ENCODE peak calls at places on chromosomes 2 and 18, in nine cellular contexts. One of them, this sample, is unnamed.

GRCh38 chr2:64987963-64988419 is 1.2 kb upstream of the SLC1A4 start:
- DNase-seq in uterus: no peak
- DNase-seq in bronchial epithelial cell: peak; percentile 72
- DNase-seq in stimulated activated CD4-positive, alpha-beta T cell treated with anti-CD3 and anti-CD28 coated beads, Interleukin-2, amount 100 ng/mL, for 24 hours: no peak
- DNase-seq in GM19239: no peak
- DNase-seq in T-helper 1 cell: no peak
- DNase-seq in naive B cell: no peak
- DNase-seq in NCI-H2171 treated with DMSO at 0.1 percent for 48 hours: no peak
- DNase-seq in gastrocnemius medialis: no peak
- DNase-seq in this sample: no peak

GRCh38 chr2:219433666-219434467 is 776 bp upstream of the SPEG start:
- DNase-seq in gastrocnemius medialis: peak; percentile 89
- DNase-seq in T-helper 1 cell: no peak
- DNase-seq in GM19239: no peak
- DNase-seq in naive B cell: no peak
- DNase-seq in stimulated activated CD4-positive, alpha-beta T cell treated with anti-CD3 and anti-CD28 coated beads, Interleukin-2, amount 100 ng/mL, for 24 hours: peak; percentile 56
- DNase-seq in uterus: no peak
- DNase-seq in NCI-H2171 treated with DMSO at 0.1 percent for 48 hours: peak; percentile 12
- DNase-seq in bronchial epithelial cell: no peak
- DNase-seq in this sample: no peak

GRCh38 chr2:45274190-45274926 is 265.1 kb upstream of the SIX2 start:
- DNase-seq in T-helper 1 cell: no peak
- DNase-seq in bronchial epithelial cell: no peak
- DNase-seq in NCI-H2171 treated with DMSO at 0.1 percent for 48 hours: peak; percentile 53
- DNase-seq in stimulated activated CD4-positive, alpha-beta T cell treated with anti-CD3 and anti-CD28 coated beads, Interleukin-2, amount 100 ng/mL, for 24 hours: no peak
- DNase-seq in gastrocnemius medialis: no peak
- DNase-seq in GM19239: no peak
- DNase-seq in uterus: no peak
- DNase-seq in naive B cell: no peak
- DNase-seq in this sample: no peak

GRCh38 chr2:39568561-39569006 is 97.1 kb upstream of the TMEM178A start:
- DNase-seq in gastrocnemius medialis: no peak
- DNase-seq in T-helper 1 cell: no peak
- DNase-seq in uterus: no peak
- DNase-seq in stimulated activated CD4-positive, alpha-beta T cell treated with anti-CD3 and anti-CD28 coated beads, Interleukin-2, amount 100 ng/mL, for 24 hours: no peak
- DNase-seq in GM19239: no peak
- DNase-seq in bronchial epithelial cell: peak; percentile 62
- DNase-seq in NCI-H2171 treated with DMSO at 0.1 percent for 48 hours: no peak
- DNase-seq in naive B cell: no peak
- DNase-seq in this sample: no peak

GRCh38 chr2:234071664-234072063 is 21.2 kb downstream of the SPP2 start:
- DNase-seq in GM19239: no peak
- DNase-seq in naive B cell: no peak
- DNase-seq in NCI-H2171 treated with DMSO at 0.1 percent for 48 hours: no peak
- DNase-seq in T-helper 1 cell: no peak
- DNase-seq in stimulated activated CD4-positive, alpha-beta T cell treated with anti-CD3 and anti-CD28 coated beads, Interleukin-2, amount 100 ng/mL, for 24 hours: no peak
- DNase-seq in uterus: no peak
- DNase-seq in gastrocnemius medialis: no peak
- DNase-seq in bronchial epithelial cell: no peak
- DNase-seq in this sample: no peak

GRCh38 chr18:79399275-79400081 is 3.7 kb downstream of the NFATC1 start:
- DNase-seq in bronchial epithelial cell: no peak
- DNase-seq in NCI-H2171 treated with DMSO at 0.1 percent for 48 hours: no peak
- DNase-seq in GM19239: no peak
- DNase-seq in T-helper 1 cell: no peak
- DNase-seq in gastrocnemius medialis: no peak
- DNase-seq in naive B cell: peak; percentile 48
- DNase-seq in stimulated activated CD4-positive, alpha-beta T cell treated with anti-CD3 and anti-CD28 coated beads, Interleukin-2, amount 100 ng/mL, for 24 hours: peak; percentile 50
- DNase-seq in uterus: no peak
- DNase-seq in this sample: peak; percentile 58

GRCh38 chr18:23972416-23972815 is 42.1 kb upstream of the TTC39C start:
- DNase-seq in naive B cell: no peak
- DNase-seq in stimulated activated CD4-positive, alpha-beta T cell treated with anti-CD3 and anti-CD28 coated beads, Interleukin-2, amount 100 ng/mL, for 24 hours: no peak
- DNase-seq in uterus: no peak
- DNase-seq in gastrocnemius medialis: no peak
- DNase-seq in GM19239: no peak
- DNase-seq in T-helper 1 cell: peak; percentile 4
- DNase-seq in bronchial epithelial cell: no peak
- DNase-seq in NCI-H2171 treated with DMSO at 0.1 percent for 48 hours: no peak
- DNase-seq in this sample: no peak

GRCh38 chr2:199751480-199751879 is 99.5 kb downstream of the FTCDNL1 start:
- DNase-seq in gastrocnemius medialis: no peak
- DNase-seq in uterus: no peak
- DNase-seq in stimulated activated CD4-positive, alpha-beta T cell treated with anti-CD3 and anti-CD28 coated beads, Interleukin-2, amount 100 ng/mL, for 24 hours: no peak
- DNase-seq in NCI-H2171 treated with DMSO at 0.1 percent for 48 hours: no peak
- DNase-seq in GM19239: no peak
- DNase-seq in T-helper 1 cell: no peak
- DNase-seq in naive B cell: no peak
- DNase-seq in bronchial epithelial cell: no peak
- DNase-seq in this sample: no peak

GRCh38 chr2:166375205-166375735 is 474 bp downstream of the SCN9A start:
- DNase-seq in uterus: no peak
- DNase-seq in T-helper 1 cell: no peak
- DNase-seq in bronchial epithelial cell: peak; percentile 11
- DNase-seq in GM19239: no peak
- DNase-seq in stimulated activated CD4-positive, alpha-beta T cell treated with anti-CD3 and anti-CD28 coated beads, Interleukin-2, amount 100 ng/mL, for 24 hours: no peak
- DNase-seq in naive B cell: no peak
- DNase-seq in gastrocnemius medialis: no peak
- DNase-seq in NCI-H2171 treated with DMSO at 0.1 percent for 48 hours: no peak
- DNase-seq in this sample: no peak